ENCODE peak calls at places on chromosomes 3 and 15, in ten cellular contexts. Y is neuronal stem cell, C is HCT116, H is MM.1S, U is PC-9, O is hepatocyte, S is Karpas-422, V is GM12878, J is SK-N-SH, G is A549. R is an unnamed sample.

GRCh38 chr3:132464066-132464465 is 46.8 kb downstream of the DNAJC13 start:
- DNase-seq in S (no peak), C (no peak), O (no peak), Y (no peak), V (no peak), J (no peak), G (no peak), U (no peak), H (no peak), R (no peak)

GRCh38 chr3:8490079-8490552 is 11.5 kb upstream of the LMCD1 start:
- DNase-seq in C (no peak), G (peak; percentile 56), H (no peak), U (no peak), Y (no peak), S (no peak), J (no peak), O (peak; percentile 76), V (no peak), R (peak; percentile 84)

GRCh38 chr3:25744477-25744876 is 38.8 kb downstream of the NGLY1 start:
- DNase-seq in U (no peak), S (no peak), V (no peak), H (no peak), O (no peak), G (no peak), C (no peak), Y (no peak), J (no peak), R (no peak)

GRCh38 chr3:171972965-171973364 is 66.4 kb upstream of the FNDC3B start:
- DNase-seq in O (no peak), H (no peak), Y (no peak), G (no peak), U (no peak), S (no peak), J (no peak), V (no peak), C (no peak), R (no peak)

GRCh38 chr3:184738982-184739381 is 27.1 kb upstream of the MAGEF1 start:
- DNase-seq in C (no peak), G (no peak), U (no peak), H (no peak), O (no peak), J (no peak), V (no peak), S (no peak), Y (no peak), R (no peak)

GRCh38 chr3:127751163-127751621 is 71.1 kb downstream of the MGLL start:
- DNase-seq in U (peak; percentile 78), H (no peak), Y (no peak), O (no peak), J (peak; percentile 62), C (no peak), S (no peak), G (no peak), V (no peak), R (peak; percentile 88)

GRCh38 chr3:47715928-47716327 is 65.8 kb downstream of the SMARCC1 start:
- DNase-seq in S (no peak), H (no peak), G (peak; percentile 20), O (no peak), U (no peak), J (no peak), Y (no peak), C (peak; percentile 57), V (no peak), R (peak; percentile 39)

GRCh38 chr3:110021659-110022058 is 684.3 kb upstream of the DPPA4 start:
- DNase-seq in O (no peak), C (no peak), Y (no peak), S (no peak), V (no peak), U (no peak), H (no peak), G (no peak), J (no peak), R (no peak)

GRCh38 chr3:72977060-72977459 is 19.6 kb upstream of the PPP4R2 start:
- DNase-seq in S (no peak), H (no peak), O (no peak), U (no peak), G (no peak), Y (no peak), J (no peak), V (no peak), C (no peak), R (no peak)

GRCh38 chr15:68561146-68561545 is 17.6 kb upstream of the CORO2B start:
- DNase-seq in G (no peak), O (no peak), U (no peak), J (no peak), H (no peak), S (no peak), V (no peak), Y (no peak), C (no peak), R (no peak)

GRCh38 chr15:100340721-100341661 is 784 bp downstream of the ADAMTS17 start:
- DNase-seq in S (no peak), Y (no peak), G (no peak), J (peak; percentile 60), C (no peak), H (peak; percentile 43), V (no peak), U (no peak), O (peak; percentile 54), R (no peak)

GRCh38 chr3:172965256-172965655 is 175.8 kb downstream of the SPATA16 start:
- DNase-seq in H (no peak), J (no peak), U (no peak), O (no peak), V (no peak), S (no peak), Y (no peak), C (no peak), G (no peak), R (peak; percentile 1)

GRCh38 chr3:107285197-107285596 is 92.0 kb upstream of the CCDC54 start:
- DNase-seq in G (no peak), U (no peak), V (no peak), O (no peak), H (no peak), J (peak; percentile 2), C (no peak), Y (no peak), S (no peak), R (peak; percentile 46)

GRCh38 chr3:112090899-112091586 is 4.9 kb downstream of the C3orf52 start:
- DNase-seq in V (no peak), U (peak; percentile 62), H (peak; percentile 85), Y (no peak), S (no peak), G (no peak), C (no peak), J (no peak), O (peak; percentile 32), R (no peak)

DNA sequence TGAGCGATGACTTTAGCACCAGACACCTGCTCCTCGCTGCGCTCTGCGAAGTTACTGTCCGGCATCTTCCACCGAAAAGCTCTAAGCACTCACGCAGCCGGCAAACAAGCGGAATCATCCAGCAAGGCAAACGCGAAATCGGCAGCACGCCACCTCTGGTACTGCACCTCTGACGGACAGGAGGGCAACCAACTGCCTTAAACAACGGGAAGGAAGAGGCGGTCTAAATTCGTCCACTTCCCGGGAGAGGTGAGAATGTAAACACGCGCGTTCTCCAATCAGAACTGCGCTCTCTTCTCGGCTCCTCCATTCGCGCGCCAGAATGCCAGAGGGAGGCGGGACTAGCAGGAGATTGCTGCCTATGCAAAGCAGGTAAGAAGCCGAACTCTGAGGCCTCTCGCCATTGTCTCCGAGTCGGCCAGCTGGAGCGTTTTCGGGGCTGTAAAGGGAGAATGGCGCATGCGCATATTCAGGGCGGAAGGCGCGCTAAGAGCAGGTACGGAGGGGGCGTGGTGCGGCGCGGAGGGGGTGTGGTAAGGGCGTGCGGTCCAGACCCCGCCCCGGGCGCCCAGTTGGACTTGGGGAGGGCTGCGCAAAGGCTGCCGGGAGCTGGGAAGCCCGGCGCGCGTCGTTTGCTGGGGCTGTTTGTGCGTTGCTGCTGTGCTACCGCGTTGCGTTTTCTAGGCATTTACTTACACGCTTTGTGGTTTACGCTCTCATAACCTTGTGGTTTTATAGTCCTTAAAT is at the start of the genes BTD and HACL1:
- DNase-seq in V (peak; percentile 99), G (peak; percentile 99), O (peak; percentile 99), S (peak; percentile 100), H (peak; percentile 99), C (peak; percentile 98), U (peak; percentile 98), Y (peak; percentile 100), J (peak; percentile 94), R (peak; percentile 99)
- H3K4me2 ChIP-seq in V (peak within 1 kb of the TSS; percentile 92), G (peak within 1 kb of the TSS; percentile 93), O (peak within 1 kb of the TSS; percentile 89), S (peak within 1 kb of the TSS; percentile 97), H (peak within 1 kb of the TSS; percentile 91), C (peak within 1 kb of the TSS; percentile 91), U (peak within 1 kb of the TSS; percentile 88), Y (peak within 1 kb of the TSS; percentile 61), J (peak within 1 kb of the TSS; percentile 95), R (peak within 1 kb of the TSS; percentile 87)

DNA sequence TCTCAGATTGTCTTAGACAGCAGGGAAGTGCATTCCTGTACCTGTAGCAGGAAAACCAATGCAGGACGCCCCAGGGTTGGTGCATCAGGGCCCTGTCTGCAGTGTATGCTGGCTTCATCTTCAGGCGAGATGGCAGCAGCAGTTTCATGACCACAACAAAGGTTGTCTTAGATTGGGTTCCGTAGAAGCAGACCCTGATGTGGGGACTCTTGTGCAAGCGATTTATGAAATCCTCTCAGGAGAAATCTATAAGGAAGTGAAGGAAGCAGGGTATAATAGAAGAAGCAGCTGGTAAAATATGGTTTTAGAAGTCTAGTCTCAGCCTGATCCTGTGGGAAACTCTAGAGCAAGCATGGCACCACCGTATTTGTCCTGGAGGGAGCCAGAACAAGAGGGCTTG is 25.0 kb downstream of the DNAH1 start:
- DNase-seq in Y (no peak), O (no peak), U (no peak), H (no peak), V (no peak), C (no peak), G (no peak), J (no peak), S (no peak), R (no peak)
- H3K4me1 ChIP-seq in Y (peaks cover 2% of the 10 kb centered on the region), O (no peaks in the 10 kb centered on the region), U (no peaks in the 10 kb centered on the region), H (no peaks in the 10 kb centered on the region), V (peaks cover 7% of the 10 kb centered on the region), C (peaks cover 16% of the 10 kb centered on the region), G (no peaks in the 10 kb centered on the region), J (peaks cover 3% of the 10 kb centered on the region), S (peaks cover 3% of the 10 kb centered on the region), R (no peaks in the 10 kb centered on the region)

GRCh38 chr3:134330895-134331810 is 43.1 kb downstream of the AMOTL2 start:
- DNase-seq in Y (no peak), V (no peak), O (peak; percentile 48), U (peak; percentile 85), J (no peak), S (no peak), C (no peak), G (peak; percentile 67), H (no peak), R (peak; percentile 54)
- H3K4me2 ChIP-seq in Y (no peak overlapping the region), V (no peak overlapping the region), O (peak overlapping the region; percentile 55), U (peak overlapping the region; percentile 77), J (peak overlapping the region; percentile 43), S (no peak overlapping the region), C (peak overlapping the region; percentile 42), G (peak overlapping the region; percentile 63), H (no peak overlapping the region), R (peak overlapping the region; percentile 57)

DNA sequence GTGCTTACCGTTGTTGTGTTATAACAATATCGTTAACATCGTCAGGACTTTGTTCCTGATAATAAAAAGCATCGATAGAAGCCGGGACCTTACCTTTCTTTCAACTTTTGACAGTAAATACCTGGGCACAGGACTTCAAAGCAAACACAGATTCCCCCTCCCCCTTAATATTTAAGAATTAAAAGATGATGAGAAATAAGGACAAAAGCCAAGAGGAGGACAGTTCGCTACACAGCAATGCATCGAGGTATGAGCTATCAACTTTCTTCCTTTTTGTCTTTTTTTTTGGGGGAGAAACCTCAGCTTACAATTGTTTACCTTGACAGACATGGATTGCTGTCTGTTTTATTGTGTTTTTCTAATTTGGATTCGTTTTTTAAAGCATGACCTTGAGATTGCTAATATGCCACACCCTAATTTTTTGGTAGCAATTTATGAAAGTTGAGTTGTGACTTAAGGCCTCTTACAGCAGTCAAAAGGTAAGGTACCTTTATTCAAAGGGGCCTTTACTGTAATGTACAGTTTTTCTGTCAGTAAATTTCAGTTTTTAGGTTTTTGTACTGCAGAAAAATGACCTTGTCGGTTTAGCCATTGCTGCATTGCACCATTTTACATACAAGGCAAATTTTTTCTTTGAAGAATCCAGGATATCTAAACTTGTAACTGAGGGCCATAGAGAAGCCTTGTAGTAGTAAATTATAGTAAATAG is 1.1 kb downstream of the CHD2 start:
- DNase-seq in O (no peak), G (peak; percentile 51), C (no peak), Y (no peak), H (peak; percentile 23), S (no peak), U (no peak), J (no peak), V (no peak), R (peak; percentile 31)
- H3K4me1 ChIP-seq in O (peaks cover 13% of the 10 kb centered on the region), G (peaks cover 20% of the 10 kb centered on the region), C (peaks cover 51% of the 10 kb centered on the region), Y (peaks cover 3% of the 10 kb centered on the region), H (peaks cover 31% of the 10 kb centered on the region), S (peaks cover 66% of the 10 kb centered on the region), U (peaks cover 19% of the 10 kb centered on the region), J (no peaks in the 10 kb centered on the region), V (no peaks in the 10 kb centered on the region), R (peaks cover 6% of the 10 kb centered on the region)

R was measured in mammary epithelial cell.